ENCODE peak calls at places on chromosomes 16 and 17, in seven cellular contexts. X is adrenal gland; J is suprapubic skin; F is mammary epithelial cell; P is CD8-positive, alpha-beta T cell; H is AG04450; L is stomach. A is an unnamed sample.

GRCh38 chr16:4404247-4404966 is 12.0 kb downstream of the CORO7 start:
- DNase-seq in X (no peak), J (peak), F (no peak), P (no peak), H (no peak), L (peak), A (no peak)

GRCh38 chr16:71441348-71441781 is 489 bp downstream of the TLE7 start:
- DNase-seq in X (no peak), J (no peak), F (no peak), P (no peak), H (no peak), L (no peak), A (no peak)

GRCh38 chr16:30063893-30064745 is 1.4 kb upstream of the ALDOA start:
- DNase-seq in X (peak), J (no peak), F (no peak), P (peak), H (no peak), L (peak), A (no peak)

GRCh38 chr16:55976815-55977214 is 101.6 kb upstream of the CES5A start:
- DNase-seq in X (no peak), J (no peak), F (no peak), P (no peak), H (no peak), L (no peak), A (no peak)

GRCh38 chr16:69494993-69495392 is 70.6 kb downstream of the CYB5B start:
- DNase-seq in X (no peak), J (no peak), F (no peak), P (peak), H (no peak), L (no peak), A (no peak)

GRCh38 chr17:44164476-44164875 is 6.0 kb upstream of the ASB16 start:
- DNase-seq in X (no peak), J (no peak), F (no peak), P (no peak), H (no peak), L (no peak), A (no peak)

GRCh38 chr17:65855245-65855644 is 293.8 kb upstream of the AXIN2 start:
- DNase-seq in X (no peak), J (no peak), F (peak), P (no peak), H (no peak), L (no peak), A (no peak)

GRCh38 chr17:81397314-81398169 is 2.3 kb downstream of the BAHCC1 start:
- DNase-seq in X (no peak), J (no peak), F (peak), P (no peak), H (no peak), L (peak), A (no peak)

GRCh38 chr16:51523400-51523799 is 372.3 kb upstream of the SALL1 start:
- DNase-seq in X (no peak), J (no peak), F (no peak), P (no peak), H (no peak), L (no peak), A (no peak)

GRCh38 chr16:56334761-56335160 is 90.6 kb downstream of the AMFR start:
- DNase-seq in X (no peak), J (no peak), F (peak), P (no peak), H (no peak), L (no peak), A (no peak)

GRCh38 chr17:49583889-49584288 is 8.2 kb downstream of the NXPH3 start:
- DNase-seq in X (no peak), J (no peak), F (no peak), P (no peak), H (no peak), L (no peak), A (no peak)

GRCh38 chr16:57893559-57894389 is 77.2 kb downstream of the CNGB1 start:
- DNase-seq in X (peak), J (no peak), F (peak), P (no peak), H (peak), L (no peak), A (no peak)

GRCh38 chr16:5025171-5025632 is 8.5 kb downstream of the NAGPA start:
- DNase-seq in X (no peak), J (no peak), F (no peak), P (no peak), H (no peak), L (peak), A (no peak)

GRCh38 chr17:4598776-4599504 is 14.6 kb downstream of the SMTNL2 start:
- DNase-seq in X (no peak), J (peak), F (no peak), P (no peak), H (no peak), L (no peak), A (no peak)

GRCh38 chr17:71180801-71181385 is 939.9 kb upstream of the SOX9 start:
- DNase-seq in X (no peak), J (no peak), F (peak), P (no peak), H (peak), L (no peak), A (no peak)

GRCh38 chr17:7393613-7394451 is 493 bp downstream of the PLSCR3 start:
- DNase-seq in X (no peak), J (no peak), F (peak), P (peak), H (no peak), L (peak), A (peak)

GRCh38 chr16:46715769-46716305 is 26.4 kb downstream of the ORC6 start:
- DNase-seq in X (no peak), J (no peak), F (no peak), P (no peak), H (no peak), L (no peak), A (no peak)

GRCh38 chr16:58024673-58025350 is 742 bp upstream of the MMP15 start:
- DNase-seq in X (peak), J (no peak), F (no peak), P (peak), H (no peak), L (peak), A (no peak)

GRCh38 chr17:63132509-63132911 is 166.5 kb downstream of the TANC2 start:
- DNase-seq in X (no peak), J (no peak), F (no peak), P (no peak), H (no peak), L (no peak), A (no peak)

GRCh38 chr16:19601083-19601976 is 45.8 kb downstream of the VPS35L start:
- DNase-seq in X (no peak), J (no peak), F (no peak), P (peak), H (no peak), L (no peak), A (no peak)

GRCh38 chr17:81710514-81711308 is 1.4 kb upstream of the SLC25A10 start:
- DNase-seq in X (no peak), J (no peak), F (no peak), P (no peak), H (no peak), L (no peak), A (no peak)

GRCh38 chr17:39638317-39638716 is 1.4 kb downstream of the STARD3 start:
- DNase-seq in X (no peak), J (no peak), F (no peak), P (no peak), H (no peak), L (no peak), A (no peak)

GRCh38 chr17:68248199-68248825 is 469 bp downstream of the AMZ2 start:
- DNase-seq in X (peak), J (peak), F (peak), P (no peak), H (no peak), L (peak), A (no peak)

GRCh38 chr17:48244121-48244711 is 136.7 kb downstream of the SNX11 start:
- DNase-seq in X (no peak), J (no peak), F (no peak), P (no peak), H (no peak), L (no peak), A (no peak)

GRCh38 chr17:12554251-12554650 is 111.4 kb upstream of the MYOCD start:
- DNase-seq in X (no peak), J (no peak), F (no peak), P (no peak), H (no peak), L (no peak), A (no peak)

DNA sequence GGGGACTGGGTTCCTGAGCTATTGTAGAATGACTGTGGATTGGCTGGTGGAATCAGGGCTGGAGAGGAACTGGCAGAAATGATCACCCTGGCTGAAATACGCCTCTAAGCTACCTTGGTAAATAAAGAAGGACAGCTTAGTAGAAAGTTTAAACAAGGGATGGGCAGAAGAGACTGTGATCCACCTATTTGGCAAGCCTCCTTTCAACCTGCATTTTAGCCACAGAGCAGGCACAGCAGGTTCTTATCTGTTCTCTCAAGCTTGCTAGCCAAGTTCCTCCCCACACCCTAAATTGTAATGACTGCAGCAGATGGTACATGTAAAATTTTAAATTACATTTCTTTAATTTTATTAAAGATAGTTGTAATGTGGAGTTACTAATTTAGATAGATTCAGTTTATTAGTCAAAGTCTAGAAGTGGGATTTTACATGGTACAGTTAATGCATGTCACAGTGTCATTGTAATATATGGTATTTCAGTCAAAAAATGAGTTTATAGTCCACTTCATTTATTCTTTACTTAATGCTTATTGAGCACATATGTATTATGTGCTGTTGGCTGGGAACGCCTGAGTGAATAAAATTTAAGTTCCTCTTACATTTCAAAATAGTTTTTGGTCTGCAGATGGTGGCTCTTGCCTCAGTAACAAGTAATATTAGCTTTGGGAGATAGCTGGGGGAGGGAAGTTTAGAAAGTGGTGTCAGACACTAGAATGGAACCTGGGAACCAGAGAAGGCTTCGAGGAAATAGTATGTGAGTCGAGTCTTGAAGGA is 11.2 kb downstream of the EPN2 start:
- DNase-seq in X (no peak), J (no peak), F (peak), P (no peak), H (no peak), L (no peak), A (no peak)
- H3K27ac ChIP-seq in X (no peak), J (peak), F (no peak), P (no peak), H (peak), L (peak), A (no peak)

GRCh38 chr16:25064967-25065366 is 46.6 kb upstream of the LCMT1 start:
- DNase-seq in X (peak), J (no peak), F (no peak), P (no peak), H (no peak), L (no peak), A (no peak)

GRCh38 chr16:25063865-25064264 is 47.7 kb upstream of the LCMT1 start:
- DNase-seq in X (peak), J (no peak), F (no peak), P (no peak), H (no peak), L (no peak), A (no peak)

GRCh38 chr16:25060920-25061319 is 45.8 kb upstream of the ARHGAP17 start:
- DNase-seq in X (no peak), J (no peak), F (no peak), P (peak), H (no peak), L (no peak), A (no peak)

GRCh38 chr16:25065899-25066298 is 45.6 kb upstream of the LCMT1 start:
- DNase-seq in X (no peak), J (no peak), F (no peak), P (no peak), H (no peak), L (no peak), A (no peak)

GRCh38 chr16:25063102-25063501 is 47.9 kb upstream of the ARHGAP17 start:
- DNase-seq in X (no peak), J (no peak), F (no peak), P (no peak), H (no peak), L (no peak), A (no peak)
- H3K27ac ChIP-seq in X (peak), J (no peak), F (no peak), P (no peak), H (no peak), L (no peak), A (no peak)

GRCh38 chr17:29379084-29379811 is 10.9 kb upstream of the TAOK1 start:
- DNase-seq in X (no peak), J (no peak), F (peak), P (no peak), H (no peak), L (no peak), A (no peak)

GRCh38 chr17:29383687-29384086 is 6.5 kb upstream of the TAOK1 start:
- DNase-seq in X (no peak), J (no peak), F (peak), P (no peak), H (no peak), L (no peak), A (no peak)

GRCh38 chr17:29376667-29377268 is 13.4 kb upstream of the TAOK1 start:
- DNase-seq in X (peak), J (no peak), F (peak), P (no peak), H (peak), L (no peak), A (no peak)

GRCh38 chr17:29378495-29378894 is 11.7 kb upstream of the TAOK1 start:
- DNase-seq in X (no peak), J (no peak), F (no peak), P (no peak), H (no peak), L (no peak), A (no peak)
- H3K27ac ChIP-seq in X (no peak), J (no peak), F (no peak), P (no peak), H (no peak), L (no peak), A (no peak)

DNA sequence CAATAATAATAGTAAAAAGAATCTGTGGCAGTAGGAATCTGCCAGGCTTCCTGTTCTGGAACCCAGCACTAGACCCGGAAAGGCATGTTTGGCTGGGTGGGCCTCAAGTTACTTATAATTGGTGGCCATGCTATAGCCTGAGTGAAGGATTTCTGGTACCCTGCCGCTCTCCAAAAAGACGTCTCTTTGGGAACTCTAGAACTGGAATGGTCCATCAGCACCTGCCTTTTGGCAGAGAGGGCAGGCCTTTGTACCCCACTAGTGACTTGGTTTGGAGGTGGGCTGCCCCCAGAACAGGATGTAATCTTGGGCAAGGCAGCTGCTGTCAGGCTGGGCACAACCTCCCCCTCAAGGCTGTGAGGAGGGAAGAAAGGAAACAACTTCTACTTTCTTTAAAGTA is 29.3 kb upstream of the ST6GALNAC1 start:
- DNase-seq in X (no peak), J (no peak), F (no peak), P (no peak), H (no peak), L (no peak), A (no peak)
- H3K27ac ChIP-seq in X (no peak), J (no peak), F (no peak), P (no peak), H (no peak), L (peak), A (peak)

DNA sequence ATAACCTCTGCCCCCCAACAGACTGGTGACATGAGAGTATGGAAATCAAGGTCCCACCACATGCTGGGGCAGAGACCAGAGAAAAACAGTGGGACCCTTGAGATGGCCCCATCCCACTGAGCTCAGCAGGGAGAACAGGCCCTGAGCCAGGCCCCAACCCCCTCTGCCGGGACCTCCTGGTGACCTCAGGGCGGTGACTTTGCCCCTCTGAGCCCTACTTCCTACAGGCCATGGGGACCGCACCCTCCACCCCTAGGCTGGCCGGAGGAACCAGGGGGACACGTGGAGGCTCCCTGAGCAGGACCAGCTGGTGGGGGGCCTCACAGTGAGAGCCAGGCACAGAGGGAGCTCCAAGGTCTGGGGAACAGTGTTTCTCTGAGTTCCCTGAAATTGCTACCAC is 13.8 kb upstream of the SRRM2 start:
- DNase-seq in X (no peak), J (no peak), F (no peak), P (no peak), H (no peak), L (no peak), A (no peak)
- H3K27ac ChIP-seq in X (no peak), J (no peak), F (no peak), P (no peak), H (no peak), L (no peak), A (no peak)